ENCODE peak calls at places on chromosomes 13 and 19, in nine cellular contexts. P is upper lobe of left lung; G is body of pancreas; V is naive thymus-derived CD8-positive, alpha-beta T cell; W is aorta; J is Panc1; H is mucosa of descending colon; F is activated T-cell treated with anti-CD3 and anti-CD28 coated beads, Interleukin-2, amount 50 U/mL, for 72 hours; B is activated naive CD8-positive, alpha-beta T cell treated with anti-CD3 and anti-CD28 coated beads, Interleukin-2, amount 10 ng/mL, durations not matched to agents 7 days and 5 days. U is an unnamed sample.
A peak's percentile ranks its signal among the peaks of the same experiment; 100 is the strongest.

GRCh38 chr13:95677564-95678386 is 836 bp downstream of the DNAJC3 start:
- ATAC-seq in J (peak; percentile 22), V (no peak), B (no peak), G (no peak), H (no peak), W (peak; percentile 3), F (no peak), P (no peak), U (no peak)

GRCh38 chr19:32570081-32570785 is 10.8 kb upstream of the PDCD5 start:
- ATAC-seq in P (peak; percentile 61), H (peak; percentile 73), F (peak; percentile 83), W (no peak), B (peak; percentile 78), V (peak; percentile 92), G (peak; percentile 50), J (peak; percentile 97), U (peak; percentile 59)

GRCh38 chr13:94658926-94659649 is 53.3 kb downstream of the SOX21 start:
- ATAC-seq in J (no peak), P (no peak), B (no peak), G (no peak), F (no peak), W (no peak), V (no peak), H (no peak), U (no peak)

GRCh38 chr19:47156861-47157454 is 26.3 kb downstream of the SAE1 start:
- ATAC-seq in H (peak; percentile 4), P (peak; percentile 37), V (peak; percentile 43), W (no peak), G (no peak), J (no peak), F (peak; percentile 53), B (peak; percentile 20), U (peak; percentile 37)

GRCh38 chr19:15562861-15563260 is 52.2 kb upstream of the CYP4F8 start:
- ATAC-seq in V (no peak), P (no peak), J (no peak), G (no peak), B (no peak), W (no peak), H (peak; percentile 12), F (no peak), U (no peak)

GRCh38 chr13:28558126-28558525 is 63.2 kb upstream of the FLT1 start:
- ATAC-seq in P (no peak), V (no peak), J (no peak), B (no peak), H (no peak), W (no peak), F (no peak), G (no peak), U (no peak)

GRCh38 chr19:42261763-42262162 is 6.8 kb upstream of the ERF start:
- ATAC-seq in V (no peak), G (no peak), J (no peak), W (no peak), F (peak; percentile 96), P (no peak), B (no peak), H (no peak), U (no peak)

GRCh38 chr13:75256922-75257321 is 225.0 kb downstream of the TBC1D4 start:
- ATAC-seq in B (no peak), W (no peak), V (no peak), P (no peak), F (no peak), H (peak; percentile 94), J (no peak), G (no peak), U (no peak)

GRCh38 chr19:14536926-14537692 is 7.7 kb downstream of the TECR start:
- ATAC-seq in H (peak; percentile 94), B (peak; percentile 63), V (peak; percentile 43), W (peak; percentile 41), G (peak; percentile 90), P (peak; percentile 85), J (peak; percentile 84), F (peak; percentile 74), U (peak; percentile 64)

GRCh38 chr19:3459965-3460582 is 20.3 kb downstream of the SMIM24 start:
- ATAC-seq in W (peak; percentile 6), J (no peak), G (peak; percentile 3), P (peak; percentile 30), V (no peak), F (no peak), H (no peak), B (no peak), U (no peak)

GRCh38 chr13:101930331-101930730 is 471.5 kb downstream of the FGF14 start:
- ATAC-seq in V (no peak), P (peak; percentile 32), W (no peak), B (no peak), G (no peak), J (no peak), F (no peak), H (no peak), U (no peak)

GRCh38 chr19:32450217-32450616 is 44.6 kb downstream of the DPY19L3 start:
- ATAC-seq in V (no peak), P (no peak), H (no peak), B (no peak), F (no peak), J (no peak), W (no peak), G (no peak), U (peak; percentile 77)

GRCh38 chr19:31535691-31536460 is 186.6 kb upstream of the TSHZ3 start:
- ATAC-seq in F (no peak), W (no peak), G (no peak), H (no peak), B (no peak), P (no peak), J (no peak), V (no peak), U (no peak)

GRCh38 chr19:31383553-31383952 is 34.3 kb upstream of the TSHZ3 start:
- ATAC-seq in J (no peak), V (no peak), P (no peak), H (no peak), W (no peak), F (no peak), G (no peak), B (no peak), U (no peak)

GRCh38 chr13:100738176-100738855 is 63.7 kb upstream of the TMTC4 start:
- ATAC-seq in B (no peak), V (no peak), F (no peak), J (no peak), P (no peak), H (no peak), G (no peak), W (no peak), U (no peak)

GRCh38 chr19:30423481-30423880 is 51.3 kb downstream of the ZNF536 start:
- ATAC-seq in W (no peak), B (no peak), G (no peak), H (no peak), J (no peak), V (no peak), P (no peak), F (no peak), U (no peak)

GRCh38 chr13:78660130-78660857 is 1.3 kb upstream of the OBI1 start:
- ATAC-seq in J (peak; percentile 65), F (no peak), P (peak; percentile 41), B (no peak), W (no peak), V (peak; percentile 17), H (no peak), G (no peak), U (no peak)

GRCh38 chr19:41226053-41226873 is 7.2 kb downstream of the AXL start:
- ATAC-seq in P (peak; percentile 87), J (peak; percentile 80), H (peak; percentile 87), G (peak; percentile 75), W (peak; percentile 74), B (peak; percentile 62), F (peak; percentile 23), V (peak; percentile 77), U (peak; percentile 53)

GRCh38 chr19:58407658-58408151 is 744 bp upstream of the ZNF584 start:
- ATAC-seq in B (no peak), V (no peak), H (peak; percentile 10), W (peak; percentile 3), J (peak; percentile 38), P (peak; percentile 2), F (peak; percentile 5), G (peak; percentile 15), U (peak; percentile 23)

GRCh38 chr19:15248648-15249559 is 16.7 kb upstream of the EPHX3 start:
- ATAC-seq in W (peak; percentile 78), B (no peak), J (peak; percentile 37), V (no peak), F (no peak), G (peak; percentile 60), H (peak; percentile 88), P (peak; percentile 57), U (no peak)

GRCh38 chr13:105642511-105642958 is 892.9 kb downstream of the EFNB2 start:
- ATAC-seq in J (no peak), V (no peak), P (no peak), H (no peak), F (no peak), B (no peak), W (no peak), G (no peak), U (no peak)

GRCh38 chr13:101258509-101258908 is 157.8 kb downstream of the NALCN start:
- ATAC-seq in H (no peak), F (no peak), P (no peak), J (no peak), G (no peak), B (no peak), W (no peak), V (no peak), U (peak; percentile 33)

GRCh38 chr19:16066611-16067104 is 9.6 kb upstream of the TPM4 start:
- ATAC-seq in F (no peak), J (peak; percentile 54), H (peak; percentile 57), P (peak; percentile 7), B (no peak), G (peak; percentile 42), W (no peak), V (no peak), U (peak; percentile 28)

GRCh38 chr19:41991025-41991424 is 3.0 kb downstream of the ATP1A3 start:
- ATAC-seq in V (no peak), W (no peak), F (no peak), J (peak; percentile 24), B (no peak), P (no peak), H (no peak), G (no peak), U (no peak)

GRCh38 chr19:31356587-31357314 is 7.5 kb upstream of the TSHZ3 start:
- ATAC-seq in H (peak; percentile 48), G (peak; percentile 40), J (no peak), B (peak; percentile 74), P (peak; percentile 64), W (peak; percentile 65), F (peak; percentile 88), V (peak; percentile 41), U (peak; percentile 94)

GRCh38 chr13:25468330-25469178 is 96.8 kb downstream of the ATP8A2 start:
- ATAC-seq in G (no peak), W (no peak), V (no peak), J (no peak), P (peak; percentile 51), F (peak; percentile 55), B (peak; percentile 76), H (peak; percentile 19), U (no peak)

GRCh38 chr13:96297360-96297759 is 207.5 kb downstream of the HS6ST3 start:
- ATAC-seq in F (no peak), V (no peak), H (no peak), G (no peak), P (no peak), J (no peak), W (no peak), B (no peak), U (no peak)

GRCh38 chr13:30895773-30896172 is 10.3 kb upstream of the MEDAG start:
- ATAC-seq in G (peak; percentile 70), P (peak; percentile 73), F (no peak), B (no peak), H (no peak), V (no peak), W (peak; percentile 86), J (no peak), U (no peak)

GRCh38 chr13:59318320-59318930 is 845.3 kb downstream of the DIAPH3 start:
- ATAC-seq in V (no peak), B (no peak), G (peak; percentile 91), P (peak; percentile 55), H (peak; percentile 40), W (no peak), J (no peak), F (no peak), U (no peak)

GRCh38 chr19:17448190-17448967 is at the start of gene TMEM221:
- ATAC-seq in P (peak; percentile 88), H (peak; percentile 50), J (peak; percentile 83), B (peak; percentile 73), G (peak; percentile 70), F (peak; percentile 65), W (peak; percentile 76), V (peak; percentile 88), U (peak; percentile 44)

GRCh38 chr13:21149568-21149967 is 26.8 kb downstream of the SKA3 start:
- ATAC-seq in W (no peak), J (no peak), G (no peak), V (peak; percentile 16), B (no peak), P (no peak), F (peak; percentile 33), H (no peak), U (peak; percentile 42)